ENCODE peak calls at places on chromosomes 11 and 22, in four cellular contexts. T is psoas muscle, L is Panc1, O is SK-N-SH. S is an unnamed sample.

GRCh38 chr11:58866788-58867187 is 22.3 kb upstream of the GLYATL2 start:
- DNase-seq in L (no peak), T (no peak), O (no peak), S (no peak)

GRCh38 chr11:115618428-115618827 is 114.2 kb upstream of the CADM1 start:
- DNase-seq in O (no peak), L (no peak), T (no peak), S (no peak)

GRCh38 chr22:36606114-36606513 is 77.1 kb upstream of the EIF3D start:
- DNase-seq in T (no peak), O (no peak), L (no peak), S (peak; percentile 58)

GRCh38 chr22:50226224-50227165 is 18.3 kb downstream of the TUBGCP6 start:
- DNase-seq in O (no peak), T (no peak), L (no peak), S (no peak)

GRCh38 chr22:33913188-33913587 is 7.1 kb downstream of the LARGE1 start:
- DNase-seq in O (no peak), L (no peak), T (no peak), S (no peak)

GRCh38 chr22:33883961-33884808 is 36.1 kb downstream of the LARGE1 start:
- DNase-seq in O (no peak), L (no peak), T (peak; percentile 68), S (peak; percentile 25)

GRCh38 chr22:20193761-20194494 is 43.1 kb upstream of the CCDC188 start:
- DNase-seq in L (no peak), O (no peak), T (no peak), S (no peak)

GRCh38 chr22:41868556-41868955 is 35.7 kb downstream of the SREBF2 start:
- DNase-seq in L (no peak), O (no peak), T (no peak), S (no peak)

GRCh38 chr11:4626207-4627105 is 10.8 kb upstream of the OR51D1 start:
- DNase-seq in L (peak; percentile 60), O (peak; percentile 31), T (no peak), S (no peak)

GRCh38 chr22:26461188-26461810 is 22.3 kb downstream of the HPS4 start:
- DNase-seq in L (no peak), O (peak; percentile 84), T (peak; percentile 75), S (peak; percentile 42)

GRCh38 chr22:17970205-17970708 is 54.1 kb downstream of the MICAL3 start:
- DNase-seq in O (no peak), L (no peak), T (no peak), S (no peak)

GRCh38 chr11:116175707-116176106 is 597.1 kb downstream of the BUD13 start:
- DNase-seq in O (no peak), L (no peak), T (no peak), S (no peak)

GRCh38 chr11:117819096-117820040 is 5.2 kb downstream of the FXYD2 start:
- DNase-seq in O (peak; percentile 74), T (peak; percentile 71), L (no peak), S (peak; percentile 71)

GRCh38 chr11:46295312-46295995 is 18.0 kb downstream of the CREB3L1 start:
- DNase-seq in L (no peak), T (peak; percentile 89), O (peak; percentile 99), S (peak; percentile 81)

GRCh38 chr22:37416389-37416788 is 10.9 kb downstream of the ELFN2 start:
- DNase-seq in L (no peak), O (no peak), T (no peak), S (no peak)

GRCh38 chr11:88318017-88318416 is 19.5 kb downstream of the CTSC start:
- DNase-seq in L (no peak), O (no peak), T (no peak), S (no peak)

GRCh38 chr11:72738199-72739141 is 13.7 kb downstream of the ARAP1 start:
- DNase-seq in L (no peak), O (no peak), T (peak; percentile 63), S (no peak)

GRCh38 chr11:76791861-76792260 is 8.7 kb downstream of the TSKU start:
- DNase-seq in L (no peak), O (no peak), T (no peak), S (no peak)

GRCh38 chr11:124643605-124644425 is 21.2 kb downstream of the TBRG1 start:
- DNase-seq in T (no peak), O (no peak), L (no peak), S (no peak)

GRCh38 chr11:126963603-126964353 is 36.8 kb downstream of the KIRREL3 start:
- DNase-seq in O (no peak), T (no peak), L (no peak), S (no peak)

GRCh38 chr11:128021304-128022006 is 565.9 kb downstream of the ETS1 start:
- DNase-seq in T (no peak), L (no peak), O (peak; percentile 52), S (no peak)

GRCh38 chr11:21401496-21401895 is 732.1 kb downstream of the NELL1 start:
- DNase-seq in L (no peak), T (no peak), O (no peak), S (no peak)

GRCh38 chr22:45896153-45896951 is 80.6 kb downstream of the WNT7B start:
- DNase-seq in T (peak; percentile 36), O (no peak), L (no peak), S (peak; percentile 11)

GRCh38 chr11:96012086-96012824 is 88.3 kb upstream of the MTMR2 start:
- DNase-seq in O (peak; percentile 59), L (peak; percentile 39), T (no peak), S (no peak)
- TF ChIP-seq CTCF in O (peak; percentile 76), L (peak; percentile 84), T (peak; percentile 23), S (peak; percentile 54)

DNA sequence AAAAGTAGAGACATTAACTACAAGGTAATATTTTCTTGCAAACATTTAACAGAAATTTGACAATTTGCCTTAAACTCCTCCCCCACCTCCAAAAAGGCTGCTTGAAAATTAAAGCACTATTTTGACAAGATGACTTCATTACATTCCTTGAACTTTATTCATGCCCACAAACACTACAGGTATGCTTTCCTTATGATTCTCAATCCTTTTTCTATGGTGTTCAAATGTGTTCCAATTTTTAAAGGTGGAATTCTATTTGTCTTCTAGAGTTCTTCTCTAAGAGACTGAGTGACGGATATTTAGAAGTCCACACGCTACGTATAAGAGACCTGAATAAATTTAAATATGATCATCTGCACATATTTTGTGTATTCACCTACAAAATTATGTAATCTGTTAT is 69.4 kb downstream of the MRTFA start:
- DNase-seq in T (no peak), L (peak; percentile 10), O (no peak), S (no peak)
- H3K27ac ChIP-seq in T (no peak overlapping the region), L (peak overlapping the region; percentile 10), O (peak overlapping the region; percentile 50), S (no peak overlapping the region)

DNA sequence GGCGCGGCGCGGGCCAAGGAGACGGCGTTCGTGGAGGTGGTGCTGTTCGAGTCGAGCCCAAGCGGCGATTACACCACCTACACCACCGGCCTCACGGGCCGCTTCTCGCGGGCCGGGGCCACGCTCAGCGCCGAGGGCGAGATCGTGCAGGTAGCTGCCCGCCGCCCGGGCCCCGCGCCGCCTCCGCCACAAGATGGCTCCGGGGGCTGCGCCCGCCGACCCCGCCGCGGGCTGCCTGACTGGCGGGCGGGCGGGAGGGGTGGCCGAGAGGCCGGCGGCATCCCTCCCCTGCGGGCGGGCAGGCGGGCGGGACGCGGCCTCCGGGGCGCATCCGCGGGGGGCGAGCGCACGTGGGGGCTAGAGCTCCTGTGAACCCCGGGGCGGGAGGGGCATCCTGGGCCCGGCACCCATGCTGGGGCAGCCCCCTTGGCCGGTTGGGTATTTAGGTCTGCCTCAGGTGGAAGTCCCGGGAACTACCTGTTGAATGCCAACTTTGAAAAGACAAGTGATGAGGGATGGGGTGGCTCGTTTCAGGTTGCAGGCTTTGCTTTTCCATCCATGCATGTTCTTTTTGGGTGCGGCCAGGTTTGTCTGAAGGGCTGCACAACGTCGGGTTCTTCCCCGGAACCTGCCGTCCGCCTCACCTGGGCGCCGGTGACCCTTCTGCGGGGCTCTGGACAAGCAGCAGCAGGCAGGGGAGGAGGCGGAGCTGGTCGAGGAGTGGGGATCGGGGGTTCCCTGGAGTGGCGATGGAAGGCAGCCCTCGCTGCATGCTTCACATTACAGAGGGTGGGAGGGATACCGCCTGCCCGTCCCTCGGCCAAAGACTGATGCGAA is 763 bp downstream of the ZNRF3 start:
- DNase-seq in T (peak; percentile 74), L (no peak), O (peak; percentile 74), S (peak; percentile 37)
- TF ChIP-seq CTCF in T (no peak), L (no peak), O (no peak), S (no peak)

GRCh38 chr22:39721456-39722325 is 151.1 kb downstream of the CACNA1I start:
- DNase-seq in L (no peak), O (peak; percentile 36), T (no peak), S (no peak)

GRCh38 chr22:39717099-39717498 is 146.5 kb downstream of the CACNA1I start:
- DNase-seq in L (no peak), T (no peak), O (no peak), S (no peak)

GRCh38 chr22:39718921-39719320 is 148.4 kb downstream of the CACNA1I start:
- DNase-seq in T (no peak), L (no peak), O (no peak), S (no peak)

GRCh38 chr22:39718206-39718605 is 147.7 kb downstream of the CACNA1I start:
- DNase-seq in L (no peak), O (no peak), T (no peak), S (no peak)

GRCh38 chr22:39719559-39720450 is 149.3 kb downstream of the CACNA1I start:
- DNase-seq in T (no peak), L (no peak), O (no peak), S (no peak)
- H3K27ac ChIP-seq in T (no peak overlapping the region), L (no peak overlapping the region), O (no peak overlapping the region), S (no peak overlapping the region)

GRCh38 chr11:97454988-97455387 is 1065.2 kb downstream of the JRKL start:
- DNase-seq in O (peak; percentile 21), T (no peak), L (no peak), S (no peak)
- TF ChIP-seq CTCF in O (peak; percentile 66), T (no peak), L (peak; percentile 31), S (peak; percentile 59)